ENCODE peak calls at places on chromosomes 5 and 9, in eight cellular contexts. One of them, this sample, is unnamed.

GRCh38 chr5:133714161-133714915 is 102.0 kb upstream of the FSTL4 start:
- DNase-seq in activated CD4-positive, alpha-beta T cell treated with anti-CD3 and anti-CD28 coated beads, Interleukin-2, amount 50 U/mL, for 1 hour: no peak
- DNase-seq in AG20443: no peak
- DNase-seq in AG08395: no peak
- DNase-seq in AML-193: no peak
- DNase-seq in HuH-7: no peak
- DNase-seq in GM12865: no peak
- DNase-seq in skeletal muscle cell: no peak
- DNase-seq in this sample: no peak

GRCh38 chr9:91807640-91808246 is 142.3 kb downstream of the ROR2 start:
- DNase-seq in GM12865: no peak
- DNase-seq in AG20443: no peak
- DNase-seq in HuH-7: no peak
- DNase-seq in skeletal muscle cell: no peak
- DNase-seq in activated CD4-positive, alpha-beta T cell treated with anti-CD3 and anti-CD28 coated beads, Interleukin-2, amount 50 U/mL, for 1 hour: no peak
- DNase-seq in AG08395: no peak
- DNase-seq in AML-193: no peak
- DNase-seq in this sample: no peak

GRCh38 chr5:124732891-124733670 is 13.4 kb downstream of the ZNF608 start:
- DNase-seq in AG08395: no peak
- DNase-seq in AML-193: no peak
- DNase-seq in skeletal muscle cell: no peak
- DNase-seq in GM12865: no peak
- DNase-seq in AG20443: no peak
- DNase-seq in HuH-7: no peak
- DNase-seq in activated CD4-positive, alpha-beta T cell treated with anti-CD3 and anti-CD28 coated beads, Interleukin-2, amount 50 U/mL, for 1 hour: no peak
- DNase-seq in this sample: no peak

GRCh38 chr5:21152611-21153010 is 1164.6 kb upstream of the CDH18 start:
- DNase-seq in AML-193: peak; percentile 16
- DNase-seq in GM12865: no peak
- DNase-seq in activated CD4-positive, alpha-beta T cell treated with anti-CD3 and anti-CD28 coated beads, Interleukin-2, amount 50 U/mL, for 1 hour: no peak
- DNase-seq in AG08395: no peak
- DNase-seq in HuH-7: no peak
- DNase-seq in skeletal muscle cell: peak; percentile 93
- DNase-seq in AG20443: no peak
- DNase-seq in this sample: no peak

GRCh38 chr5:2382776-2383677 is 368.4 kb downstream of the IRX2 start:
- DNase-seq in AML-193: no peak
- DNase-seq in GM12865: no peak
- DNase-seq in AG20443: no peak
- DNase-seq in HuH-7: no peak
- DNase-seq in activated CD4-positive, alpha-beta T cell treated with anti-CD3 and anti-CD28 coated beads, Interleukin-2, amount 50 U/mL, for 1 hour: no peak
- DNase-seq in skeletal muscle cell: no peak
- DNase-seq in AG08395: no peak
- DNase-seq in this sample: no peak

GRCh38 chr9:98057095-98057799 is 715 bp downstream of the NANS start:
- DNase-seq in activated CD4-positive, alpha-beta T cell treated with anti-CD3 and anti-CD28 coated beads, Interleukin-2, amount 50 U/mL, for 1 hour: peak; percentile 37
- DNase-seq in AG20443: no peak
- DNase-seq in GM12865: no peak
- DNase-seq in skeletal muscle cell: no peak
- DNase-seq in AG08395: no peak
- DNase-seq in AML-193: no peak
- DNase-seq in HuH-7: no peak
- DNase-seq in this sample: no peak

GRCh38 chr5:95955996-95956899 is 5.4 kb downstream of the ELL2 start:
- DNase-seq in GM12865: peak; percentile 18
- DNase-seq in HuH-7: no peak
- DNase-seq in AML-193: no peak
- DNase-seq in skeletal muscle cell: no peak
- DNase-seq in AG08395: no peak
- DNase-seq in activated CD4-positive, alpha-beta T cell treated with anti-CD3 and anti-CD28 coated beads, Interleukin-2, amount 50 U/mL, for 1 hour: no peak
- DNase-seq in AG20443: no peak
- DNase-seq in this sample: no peak

GRCh38 chr9:87733273-87734054 is 7.5 kb downstream of the CTSL start:
- DNase-seq in HuH-7: no peak
- DNase-seq in AG08395: no peak
- DNase-seq in AML-193: no peak
- DNase-seq in GM12865: no peak
- DNase-seq in skeletal muscle cell: no peak
- DNase-seq in activated CD4-positive, alpha-beta T cell treated with anti-CD3 and anti-CD28 coated beads, Interleukin-2, amount 50 U/mL, for 1 hour: no peak
- DNase-seq in AG20443: no peak
- DNase-seq in this sample: no peak

GRCh38 chr5:14308384-14309154 is 165.4 kb downstream of the TRIO start:
- DNase-seq in AG20443: no peak
- DNase-seq in skeletal muscle cell: no peak
- DNase-seq in AG08395: no peak
- DNase-seq in AML-193: no peak
- DNase-seq in HuH-7: no peak
- DNase-seq in activated CD4-positive, alpha-beta T cell treated with anti-CD3 and anti-CD28 coated beads, Interleukin-2, amount 50 U/mL, for 1 hour: no peak
- DNase-seq in GM12865: no peak
- DNase-seq in this sample: no peak

GRCh38 chr9:133168432-133168831 is 4.7 kb upstream of the GBGT1 start:
- DNase-seq in GM12865: no peak
- DNase-seq in skeletal muscle cell: no peak
- DNase-seq in AG08395: no peak
- DNase-seq in activated CD4-positive, alpha-beta T cell treated with anti-CD3 and anti-CD28 coated beads, Interleukin-2, amount 50 U/mL, for 1 hour: no peak
- DNase-seq in AML-193: no peak
- DNase-seq in HuH-7: no peak
- DNase-seq in AG20443: no peak
- DNase-seq in this sample: no peak

GRCh38 chr5:83058718-83059117 is 18.5 kb downstream of the TMEM167A start:
- DNase-seq in activated CD4-positive, alpha-beta T cell treated with anti-CD3 and anti-CD28 coated beads, Interleukin-2, amount 50 U/mL, for 1 hour: no peak
- DNase-seq in HuH-7: no peak
- DNase-seq in GM12865: no peak
- DNase-seq in skeletal muscle cell: no peak
- DNase-seq in AML-193: no peak
- DNase-seq in AG20443: no peak
- DNase-seq in AG08395: no peak
- DNase-seq in this sample: no peak

GRCh38 chr5:139646912-139647391 is 1.2 kb upstream of the CXXC5 start:
- DNase-seq in HuH-7: no peak
- DNase-seq in AG20443: no peak
- DNase-seq in activated CD4-positive, alpha-beta T cell treated with anti-CD3 and anti-CD28 coated beads, Interleukin-2, amount 50 U/mL, for 1 hour: no peak
- DNase-seq in GM12865: no peak
- DNase-seq in AML-193: no peak
- DNase-seq in AG08395: no peak
- DNase-seq in skeletal muscle cell: no peak
- DNase-seq in this sample: peak; percentile 55

GRCh38 chr9:72025956-72026355 is 34.5 kb downstream of the C9orf57 start:
- DNase-seq in AML-193: no peak
- DNase-seq in activated CD4-positive, alpha-beta T cell treated with anti-CD3 and anti-CD28 coated beads, Interleukin-2, amount 50 U/mL, for 1 hour: no peak
- DNase-seq in AG08395: no peak
- DNase-seq in AG20443: no peak
- DNase-seq in HuH-7: no peak
- DNase-seq in skeletal muscle cell: no peak
- DNase-seq in GM12865: no peak
- DNase-seq in this sample: no peak

GRCh38 chr9:85741112-85741874 is 461 bp downstream of the AGTPBP1 start:
- DNase-seq in AG20443: peak; percentile 23
- DNase-seq in skeletal muscle cell: no peak
- DNase-seq in AG08395: peak; percentile 4
- DNase-seq in HuH-7: peak; percentile 56
- DNase-seq in GM12865: peak; percentile 68
- DNase-seq in activated CD4-positive, alpha-beta T cell treated with anti-CD3 and anti-CD28 coated beads, Interleukin-2, amount 50 U/mL, for 1 hour: peak; percentile 57
- DNase-seq in AML-193: no peak
- DNase-seq in this sample: no peak

GRCh38 chr9:132411091-132411508 is 1.1 kb downstream of the CFAP77 start:
- DNase-seq in skeletal muscle cell: no peak
- DNase-seq in GM12865: peak; percentile 80
- DNase-seq in HuH-7: peak; percentile 78
- DNase-seq in AML-193: peak; percentile 8
- DNase-seq in AG08395: peak; percentile 30
- DNase-seq in AG20443: peak; percentile 51
- DNase-seq in activated CD4-positive, alpha-beta T cell treated with anti-CD3 and anti-CD28 coated beads, Interleukin-2, amount 50 U/mL, for 1 hour: peak; percentile 70
- DNase-seq in this sample: no peak